ENCODE peak calls at places on chromosome 1, in five cellular contexts. C, A, R, L and F are unnamed samples.

GRCh38 chr1:162248854-162249535 is 127.7 kb downstream of the SPATA46 start:
- DNase-seq in C (peak; percentile 66), A (no peak), R (no peak), L (no peak), F (no peak)

GRCh38 chr1:19365711-19366110 is 53.6 kb downstream of the SLC66A1 start:
- DNase-seq in C (no peak), A (peak; percentile 29), R (no peak), L (no peak), F (no peak)

GRCh38 chr1:204079608-204079999 is 6.7 kb downstream of the SOX13 start:
- DNase-seq in C (peak; percentile 85), A (no peak), R (no peak), L (no peak), F (no peak)

GRCh38 chr1:240515505-240515904 is 96.5 kb downstream of the GREM2 start:
- DNase-seq in C (no peak), A (no peak), R (no peak), L (no peak), F (no peak)

GRCh38 chr1:78650114-78650513 is 483 bp downstream of the IFI44 start:
- DNase-seq in C (no peak), A (no peak), R (no peak), L (no peak), F (peak; percentile 3)

GRCh38 chr1:7609311-7609994 is 161.6 kb upstream of the VAMP3 start:
- DNase-seq in C (peak; percentile 71), A (no peak), R (no peak), L (no peak), F (no peak)

GRCh38 chr1:223081181-223081994 is 61.7 kb downstream of the TLR5 start:
- DNase-seq in C (peak; percentile 97), A (peak; percentile 86), R (peak; percentile 83), L (peak; percentile 84), F (peak; percentile 90)

GRCh38 chr1:33433509-33434362 is 2.8 kb upstream of the PHC2 start:
- DNase-seq in C (no peak), A (peak; percentile 98), R (no peak), L (peak; percentile 54), F (no peak)

GRCh38 chr1:92900539-92900938 is 60.7 kb downstream of the DIPK1A start:
- DNase-seq in C (no peak), A (no peak), R (no peak), L (no peak), F (no peak)

GRCh38 chr1:235919797-235920475 is 53.2 kb upstream of the LYST start:
- DNase-seq in C (peak; percentile 78), A (peak; percentile 95), R (no peak), L (no peak), F (no peak)

GRCh38 chr1:205658943-205659581 is 21.2 kb downstream of the SLC45A3 start:
- DNase-seq in C (peak; percentile 96), A (peak; percentile 39), R (peak; percentile 81), L (peak; percentile 82), F (peak; percentile 90)

GRCh38 chr1:147167361-147167760 is 4.9 kb downstream of the PRKAB2 start:
- DNase-seq in C (no peak), A (peak; percentile 99), R (no peak), L (no peak), F (no peak)

GRCh38 chr1:31679091-31679490 is 24.7 kb downstream of the COL16A1 start:
- DNase-seq in C (no peak), A (no peak), R (no peak), L (no peak), F (no peak)

GRCh38 chr1:156926175-156926574 is 5.7 kb downstream of the LRRC71 start:
- DNase-seq in C (no peak), A (peak; percentile 63), R (peak; percentile 50), L (peak; percentile 72), F (no peak)

GRCh38 chr1:208778417-208778816 is 534.2 kb upstream of the PLXNA2 start:
- DNase-seq in C (no peak), A (no peak), R (no peak), L (no peak), F (no peak)

GRCh38 chr1:78408192-78408591 is 82.6 kb upstream of the PTGFR start:
- DNase-seq in C (no peak), A (no peak), R (no peak), L (no peak), F (no peak)

GRCh38 chr1:237556911-237557310 is 333.8 kb downstream of the ZP4 start:
- DNase-seq in C (no peak), A (no peak), R (no peak), L (no peak), F (no peak)

GRCh38 chr1:16721871-16722641 is 18.3 kb upstream of the RNU1-4 start:
- DNase-seq in C (peak; percentile 30), A (no peak), R (no peak), L (no peak), F (peak; percentile 12)

GRCh38 chr1:201360901-201361651 is 16.4 kb downstream of the TNNT2 start:
- DNase-seq in C (peak; percentile 37), A (no peak), R (peak; percentile 15), L (no peak), F (no peak)

GRCh38 chr1:232211149-232211548 is 418.8 kb downstream of the SIPA1L2 start:
- DNase-seq in C (peak; percentile 89), A (no peak), R (no peak), L (no peak), F (no peak)

GRCh38 chr1:22831729-22832413 is 121.2 kb downstream of the EPHB2 start:
- DNase-seq in C (no peak), A (peak; percentile 98), R (no peak), L (peak; percentile 63), F (no peak)

GRCh38 chr1:163115887-163116286 is 46.7 kb downstream of the RGS4 start:
- DNase-seq in C (no peak), A (no peak), R (no peak), L (no peak), F (no peak)

GRCh38 chr1:63004868-63005267 is 220.9 kb downstream of the ATG4C start:
- DNase-seq in C (peak; percentile 65), A (peak; percentile 8), R (no peak), L (no peak), F (peak; percentile 39)

GRCh38 chr1:28516518-28516956 is 10.7 kb downstream of the RCC1 start:
- DNase-seq in C (no peak), A (no peak), R (no peak), L (no peak), F (no peak)

GRCh38 chr1:5430911-5431310 is 561.3 kb downstream of the NPHP4 start:
- DNase-seq in C (no peak), A (no peak), R (no peak), L (no peak), F (no peak)

GRCh38 chr1:225152061-225152460 is 222.6 kb downstream of the DNAH14 start:
- DNase-seq in C (no peak), A (no peak), R (no peak), L (no peak), F (no peak)

GRCh38 chr1:168112673-168113305 is 23.9 kb downstream of the GPR161 start:
- DNase-seq in C (no peak), A (peak; percentile 97), R (no peak), L (no peak), F (peak; percentile 56)

GRCh38 chr1:206563367-206563953 is 48.8 kb downstream of the EIF2D start:
- DNase-seq in C (no peak), A (peak; percentile 23), R (no peak), L (no peak), F (no peak)

GRCh38 chr1:90850925-90851710 is 134.0 kb upstream of the BARHL2 start:
- DNase-seq in C (peak; percentile 94), A (peak; percentile 29), R (peak; percentile 82), L (peak; percentile 82), F (peak; percentile 92)

GRCh38 chr1:172969611-172970010 is 81.1 kb downstream of the TNFSF18 start:
- DNase-seq in C (no peak), A (no peak), R (no peak), L (no peak), F (no peak)

GRCh38 chr1:167120899-167121298 is 27.0 kb downstream of the STYXL2 start:
- DNase-seq in C (no peak), A (no peak), R (no peak), L (no peak), F (no peak)

GRCh38 chr1:117674521-117675400 is 68.9 kb downstream of the TENT5C start:
- DNase-seq in C (peak; percentile 62), A (peak; percentile 50), R (no peak), L (peak; percentile 69), F (peak; percentile 76)
- TF ChIP-seq CTCF in C (peak; percentile 59), A (peak; percentile 72), R (no peak), L (no peak), F (peak; percentile 43)

DNA sequence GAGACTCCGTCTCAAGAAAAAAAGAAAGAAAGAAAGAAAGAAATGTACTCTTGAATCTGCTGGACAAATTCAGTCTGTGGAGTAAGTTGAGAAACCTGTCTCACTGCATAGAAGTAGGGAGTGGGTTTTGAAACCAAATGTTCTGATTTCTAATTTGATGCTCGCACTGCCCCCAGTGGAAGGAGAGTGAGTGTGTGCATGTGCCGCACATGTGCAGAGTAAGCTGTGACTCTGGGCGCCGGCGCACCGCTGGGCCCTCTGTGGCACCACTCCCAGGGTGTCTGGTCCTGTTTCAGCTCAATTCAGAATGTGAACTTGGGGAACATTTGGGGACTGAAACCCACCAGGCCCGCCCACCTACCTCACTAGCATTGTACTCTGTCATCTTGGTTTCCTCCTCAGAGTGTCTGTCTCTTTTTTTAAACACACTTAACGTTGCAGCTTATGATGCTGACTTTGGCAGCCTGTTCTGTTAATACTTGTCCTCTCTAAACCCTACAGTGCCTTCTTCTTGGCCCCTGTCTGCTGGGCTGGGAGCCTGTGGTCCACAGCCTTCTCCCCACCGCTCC is 104.6 kb downstream of the CACNA1E start:
- DNase-seq in C (peak; percentile 56), A (no peak), R (no peak), L (no peak), F (peak; percentile 36)
- TF ChIP-seq CTCF in C (peak; percentile 59), A (no peak), R (no peak), L (no peak), F (no peak)

GRCh38 chr1:36555041-36555440 is 72.3 kb upstream of the CSF3R start:
- DNase-seq in C (peak; percentile 24), A (no peak), R (no peak), L (no peak), F (no peak)
- TF ChIP-seq CTCF in C (no peak), A (no peak), R (no peak), L (no peak), F (no peak)

DNA sequence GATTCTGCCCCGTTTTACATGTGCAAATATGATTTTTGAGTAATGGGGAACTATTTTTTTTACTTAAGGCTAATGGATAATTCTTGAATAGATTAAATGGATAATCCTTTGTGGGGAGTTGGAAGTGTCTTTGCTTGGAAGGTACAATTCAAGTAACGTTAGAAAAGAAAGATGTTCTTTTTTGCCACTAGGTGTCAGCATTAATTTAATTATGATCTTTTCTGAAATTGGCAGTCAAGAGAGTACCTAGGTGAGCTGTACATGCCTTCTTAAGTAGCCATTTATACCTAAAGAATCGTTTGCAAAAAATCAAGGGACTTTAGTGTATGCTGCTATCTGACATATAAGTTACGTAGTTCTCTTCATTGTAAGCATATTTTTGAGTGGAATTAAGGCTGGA is 2.2 kb downstream of the FBXO28 start:
- DNase-seq in C (no peak), A (peak; percentile 81), R (no peak), L (no peak), F (peak; percentile 55)
- TF ChIP-seq CTCF in C (peak; percentile 74), A (peak; percentile 34), R (peak; percentile 70), L (peak; percentile 47), F (peak; percentile 11)